ENCODE peak calls at places on chromosomes 2 and 18, in six cellular contexts. R, A, C, Q, Y and U are unnamed samples.

GRCh38 chr2:2793925-2794324 is 462.9 kb upstream of the MYT1L start:
- DNase-seq in R (no peak), A (no peak), C (no peak), Q (no peak), Y (no peak), U (no peak)

GRCh38 chr2:138274421-138275291 is 226.9 kb upstream of the SPOPL start:
- DNase-seq in R (no peak), A (peak), C (peak), Q (peak), Y (no peak), U (peak)

GRCh38 chr2:235027558-235028214 is 75.9 kb downstream of the SH3BP4 start:
- DNase-seq in R (no peak), A (no peak), C (peak), Q (peak), Y (peak), U (peak)

GRCh38 chr2:29657674-29658073 is 263.7 kb downstream of the ALK start:
- DNase-seq in R (no peak), A (no peak), C (no peak), Q (no peak), Y (no peak), U (no peak)

GRCh38 chr2:217249490-217250451 is 389.9 kb upstream of the TNP1 start:
- DNase-seq in R (no peak), A (no peak), C (no peak), Q (no peak), Y (no peak), U (no peak)

GRCh38 chr2:240455719-240456606 is 20.5 kb downstream of the GPC1 start:
- DNase-seq in R (no peak), A (no peak), C (no peak), Q (no peak), Y (no peak), U (no peak)

GRCh38 chr2:237774811-237775553 is 23.6 kb upstream of the RBM44 start:
- DNase-seq in R (no peak), A (no peak), C (peak), Q (peak), Y (no peak), U (peak)

GRCh38 chr18:78980279-78980771 is 707 bp downstream of the SALL3 start:
- DNase-seq in R (no peak), A (no peak), C (no peak), Q (no peak), Y (peak), U (no peak)

GRCh38 chr2:237254369-237254861 is 159.5 kb downstream of the COL6A3 start:
- DNase-seq in R (no peak), A (no peak), C (no peak), Q (peak), Y (no peak), U (peak)

GRCh38 chr2:203925512-203926158 is 10.9 kb upstream of the ICOS start:
- DNase-seq in R (no peak), A (no peak), C (no peak), Q (no peak), Y (no peak), U (no peak)

GRCh38 chr2:203934006-203934632 is 2.4 kb upstream of the ICOS start:
- DNase-seq in R (no peak), A (no peak), C (no peak), Q (no peak), Y (no peak), U (no peak)

DNA sequence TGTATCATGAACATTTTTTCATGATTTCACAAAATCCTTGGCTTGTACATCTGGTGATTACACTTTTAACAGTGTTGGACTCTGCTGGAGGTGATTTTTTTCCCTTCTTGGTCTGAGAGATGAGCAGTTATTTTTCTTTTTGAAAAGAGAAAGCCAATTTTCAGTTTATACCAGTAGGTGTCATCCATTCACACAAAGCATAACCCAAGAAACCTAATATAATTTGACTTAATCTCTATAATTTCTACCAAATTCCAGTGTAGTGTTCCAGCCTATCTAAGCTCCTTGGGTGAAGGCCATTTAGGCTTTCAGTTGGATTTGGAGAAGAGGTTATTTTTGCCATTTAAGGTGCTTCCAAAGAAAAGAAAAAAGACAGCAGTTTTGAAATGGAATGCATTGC is 7.7 kb upstream of the ICOS start:
- DNase-seq in R (no peak), A (no peak), C (peak), Q (peak), Y (no peak), U (peak)
- TF ChIP-seq CTCF in R (peak), A (no peak), C (peak), Q (peak), Y (no peak), U (peak)

DNA sequence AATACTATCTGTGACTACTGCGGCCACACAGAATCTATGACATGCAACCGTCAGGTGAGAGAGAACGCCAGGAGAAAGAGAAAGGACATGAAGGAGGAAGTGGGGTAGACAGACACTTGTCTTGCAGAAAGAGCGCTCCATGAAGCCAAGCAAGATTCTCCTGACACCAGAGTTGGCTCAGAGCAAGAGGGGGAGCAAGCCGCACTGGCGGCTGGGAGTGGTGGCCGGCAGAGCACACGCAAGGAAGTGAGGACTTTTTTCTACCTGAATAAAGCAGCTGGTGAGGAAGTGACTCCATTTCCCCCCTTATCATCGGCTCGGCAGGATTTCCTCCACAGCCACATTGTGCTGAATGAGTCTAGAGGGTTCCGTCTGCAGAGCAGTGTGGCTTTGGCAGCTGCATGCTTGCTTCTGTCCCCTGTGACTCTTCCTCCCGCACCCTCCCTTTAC is 181.5 kb downstream of the BCL2 start:
- DNase-seq in R (no peak), A (peak), C (no peak), Q (no peak), Y (no peak), U (no peak)
- H3K4me3 ChIP-seq in R (peak), A (peak), C (no peak), Q (no peak), Y (peak), U (no peak)

DNA sequence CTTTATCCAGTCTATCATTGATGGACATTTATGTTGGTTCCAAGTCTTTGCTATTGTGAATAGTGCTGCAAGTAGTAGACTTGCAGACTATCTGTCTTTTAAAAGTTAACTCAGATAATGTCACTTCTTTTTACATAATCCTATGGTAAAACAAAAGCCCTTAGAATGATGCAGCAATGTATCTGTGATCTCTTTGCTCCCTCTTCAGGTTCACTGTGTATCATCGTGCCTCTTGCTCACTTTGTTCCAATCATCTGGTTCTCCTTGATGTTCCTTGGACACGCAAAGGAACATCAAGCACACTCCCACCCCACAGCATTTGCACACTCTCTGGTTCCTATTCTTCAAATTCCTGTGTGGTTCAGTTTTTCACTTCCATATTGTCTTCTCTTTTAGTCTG is 472.5 kb upstream of the ZNF804A start:
- DNase-seq in R (no peak), A (no peak), C (peak), Q (no peak), Y (no peak), U (no peak)
- TF ChIP-seq CTCF in R (no peak), A (no peak), C (peak), Q (no peak), Y (no peak), U (no peak)

GRCh38 chr18:65091737-65092329 is 659.0 kb upstream of the CDH7 start:
- DNase-seq in R (no peak), A (no peak), C (peak), Q (peak), Y (no peak), U (peak)

GRCh38 chr18:65093341-65093740 is 657.5 kb upstream of the CDH7 start:
- DNase-seq in R (no peak), A (no peak), C (no peak), Q (no peak), Y (no peak), U (no peak)
- H3K4me3 ChIP-seq in R (no peak), A (no peak), C (no peak), Q (no peak), Y (no peak), U (no peak)

GRCh38 chr2:112032615-112033457 is 22.2 kb upstream of the TMEM87B start:
- DNase-seq in R (no peak), A (no peak), C (peak), Q (peak), Y (no peak), U (peak)
- TF ChIP-seq CTCF in R (peak), A (no peak), C (peak), Q (no peak), Y (no peak), U (peak)

GRCh38 chr2:1620081-1620480 is 124.2 kb downstream of the PXDN start:
- DNase-seq in R (no peak), A (peak), C (no peak), Q (no peak), Y (no peak), U (no peak)

GRCh38 chr2:1614564-1614963 is 129.8 kb downstream of the PXDN start:
- DNase-seq in R (no peak), A (peak), C (no peak), Q (no peak), Y (peak), U (no peak)

GRCh38 chr2:1618191-1618961 is 125.9 kb downstream of the PXDN start:
- DNase-seq in R (no peak), A (peak), C (no peak), Q (no peak), Y (peak), U (no peak)

GRCh38 chr2:1618974-1619373 is 125.3 kb downstream of the PXDN start:
- DNase-seq in R (no peak), A (no peak), C (peak), Q (no peak), Y (no peak), U (no peak)

GRCh38 chr2:1617425-1618021 is 126.8 kb downstream of the PXDN start:
- DNase-seq in R (no peak), A (no peak), C (peak), Q (no peak), Y (peak), U (no peak)
- H3K4me3 ChIP-seq in R (no peak), A (no peak), C (no peak), Q (no peak), Y (no peak), U (no peak)